ENCODE peak calls at places on chromosomes 13 and 19, in seven cellular contexts. M is astrocyte of the cerebellum, Y is brain microvascular endothelial cell, B is mesendoderm, W is upper lobe of left lung, I is A549, X is fibroblast of lung. O is an unnamed sample.

GRCh38 chr13:39266426-39266825 is 228.2 kb downstream of the NHLRC3 start:
- DNase-seq in W (no peak), I (no peak), Y (no peak), B (no peak), M (no peak), X (peak), O (peak)

GRCh38 chr19:17703823-17704463 is 15.3 kb upstream of the MAP1S start:
- DNase-seq in I (peak), Y (peak), X (peak), W (no peak), M (no peak), B (peak), O (peak)

GRCh38 chr13:38685974-38686571 is 804 bp upstream of the FREM2 start:
- DNase-seq in Y (no peak), W (peak), B (peak), I (peak), M (peak), X (peak), O (peak)

GRCh38 chr19:7670150-7670784 is 1.4 kb downstream of the RETN start:
- DNase-seq in B (no peak), X (no peak), W (peak), Y (no peak), M (no peak), I (no peak), O (no peak)

GRCh38 chr19:20154636-20155035 is 12.4 kb upstream of the ZNF486 start:
- DNase-seq in I (no peak), B (no peak), W (no peak), X (no peak), M (no peak), Y (no peak), O (no peak)

GRCh38 chr13:45243072-45243471 is 42.2 kb upstream of the KCTD4 start:
- DNase-seq in X (no peak), W (no peak), I (no peak), Y (no peak), B (no peak), M (no peak), O (no peak)

GRCh38 chr13:33279898-33280549 is 5.5 kb downstream of the STARD13 start:
- DNase-seq in I (peak), M (no peak), B (peak), W (no peak), Y (peak), X (peak), O (peak)

GRCh38 chr13:40064154-40064713 is 408.8 kb downstream of the COG6 start:
- DNase-seq in Y (peak), W (no peak), X (no peak), I (peak), B (no peak), M (no peak), O (no peak)

GRCh38 chr19:47228168-47228936 is 2.6 kb downstream of the BBC3 start:
- DNase-seq in M (no peak), X (no peak), W (peak), B (peak), Y (no peak), I (peak), O (no peak)

GRCh38 chr19:13428352-13428751 is 77.9 kb downstream of the CACNA1A start:
- DNase-seq in M (peak), W (no peak), X (peak), I (no peak), B (peak), Y (peak), O (peak)

GRCh38 chr19:42606660-42607351 is 12.1 kb upstream of the CEACAM8 start:
- DNase-seq in I (peak), B (peak), Y (no peak), M (no peak), X (peak), W (peak), O (peak)

GRCh38 chr19:40089462-40089861 is 1.3 kb downstream of the ZNF780A start:
- DNase-seq in W (no peak), Y (peak), B (no peak), X (peak), I (no peak), M (peak), O (peak)

GRCh38 chr13:66559093-66559492 is 671.0 kb downstream of the PCDH9 start:
- DNase-seq in Y (no peak), I (no peak), X (peak), W (no peak), B (no peak), M (no peak), O (no peak)

GRCh38 chr19:57651654-57651996 is 17.1 kb upstream of the ZSCAN4 start:
- DNase-seq in M (no peak), B (no peak), Y (no peak), X (no peak), I (no peak), W (no peak), O (no peak)

GRCh38 chr13:24995225-24995804 is 100.6 kb upstream of the PABPC3 start:
- DNase-seq in X (peak), W (no peak), M (peak), B (peak), I (peak), Y (peak), O (peak)

GRCh38 chr19:35870798-35871197 is 2.4 kb downstream of the APLP1 start:
- DNase-seq in W (no peak), B (no peak), X (no peak), Y (no peak), I (no peak), M (no peak), O (no peak)

GRCh38 chr13:111245781-111246384 is 74.6 kb upstream of the TEX29 start:
- DNase-seq in W (no peak), B (no peak), Y (no peak), I (no peak), M (peak), X (peak), O (peak)

GRCh38 chr13:113138792-113139551 is 16.4 kb downstream of the F10 start:
- DNase-seq in I (no peak), Y (no peak), B (no peak), X (no peak), W (no peak), M (no peak), O (no peak)

GRCh38 chr19:43570174-43570791 is 5.0 kb downstream of the XRCC1 start:
- DNase-seq in M (no peak), W (no peak), B (no peak), Y (no peak), I (no peak), X (no peak), O (no peak)

GRCh38 chr19:47421844-47422395 is 2.6 kb upstream of the MEIS3 start:
- DNase-seq in W (peak), X (peak), Y (no peak), B (peak), M (no peak), I (no peak), O (no peak)

GRCh38 chr19:47581605-47582319 is 8.8 kb upstream of the ZNF541 start:
- DNase-seq in X (no peak), B (no peak), I (no peak), M (no peak), Y (no peak), W (no peak), O (no peak)

GRCh38 chr13:112895521-112896465 is 73.2 kb upstream of the MCF2L start:
- DNase-seq in X (no peak), B (no peak), Y (no peak), I (no peak), M (no peak), W (peak), O (no peak)

GRCh38 chr19:46719629-46720515 is 3.0 kb upstream of the PRKD2 start:
- DNase-seq in Y (no peak), M (no peak), B (no peak), X (no peak), W (no peak), I (no peak), O (no peak)

GRCh38 chr13:109781384-109782065 is 4.9 kb downstream of the IRS2 start:
- DNase-seq in Y (no peak), I (no peak), W (peak), B (no peak), M (no peak), X (peak), O (peak)

GRCh38 chr19:2711175-2711936 is 8.9 kb upstream of the GNG7 start:
- DNase-seq in I (no peak), B (no peak), Y (peak), M (no peak), X (peak), W (no peak), O (peak)

GRCh38 chr19:29308977-29309520 is 96.1 kb upstream of the UQCRFS1 start:
- DNase-seq in X (no peak), I (no peak), W (no peak), B (peak), M (no peak), Y (no peak), O (no peak)
- H3K4me3 ChIP-seq in X (no peak), I (no peak), W (no peak), B (no peak), M (no peak), Y (no peak), O (no peak)

GRCh38 chr13:62512194-62513141 is 1096.8 kb upstream of the PCDH20 start:
- DNase-seq in B (peak), I (peak), Y (peak), W (no peak), M (peak), X (peak), O (peak)
- H3K4me3 ChIP-seq in B (no peak), I (no peak), Y (no peak), W (no peak), M (no peak), X (no peak), O (no peak)

GRCh38 chr19:45600340-45600885 is 1.6 kb downstream of the GPR4 start:
- DNase-seq in I (no peak), B (no peak), M (no peak), X (no peak), Y (no peak), W (no peak), O (no peak)
- H3K4me3 ChIP-seq in I (no peak), B (no peak), M (no peak), X (no peak), Y (no peak), W (peak), O (no peak)

GRCh38 chr13:96651598-96651997 is 342.7 kb downstream of the OXGR1 start:
- DNase-seq in W (no peak), I (no peak), M (no peak), X (no peak), B (no peak), Y (no peak), O (no peak)

GRCh38 chr13:96652506-96652905 is 341.8 kb downstream of the OXGR1 start:
- DNase-seq in Y (no peak), X (no peak), W (no peak), B (no peak), I (no peak), M (no peak), O (peak)

GRCh38 chr13:96650301-96650886 is 343.9 kb downstream of the OXGR1 start:
- DNase-seq in B (peak), Y (peak), I (no peak), W (no peak), M (peak), X (peak), O (peak)
- H3K4me3 ChIP-seq in B (no peak), Y (no peak), I (no peak), W (no peak), M (no peak), X (no peak), O (no peak)

O was measured in fibroblast of mammary gland.